ENCODE peak calls at places on chromosomes 16 and 17, in eight cellular contexts. One of them, this sample, is unnamed.

GRCh38 chr16:87978127-87978526 is 26.9 kb downstream of the BANP start:
- DNase-seq in upper lobe of right lung: no peak
- DNase-seq in thoracic aorta: no peak
- DNase-seq in iPS DF 6.9: no peak
- DNase-seq in tibial nerve: no peak
- DNase-seq in GM23248: no peak
- DNase-seq in prostate gland: no peak
- DNase-seq in effector memory CD4-positive, alpha-beta T cell: no peak
- DNase-seq in this sample: no peak

GRCh38 chr17:81734405-81735055 is 22.4 kb downstream of the SLC25A10 start:
- DNase-seq in upper lobe of right lung: peak
- DNase-seq in thoracic aorta: no peak
- DNase-seq in iPS DF 6.9: no peak
- DNase-seq in tibial nerve: no peak
- DNase-seq in GM23248: no peak
- DNase-seq in prostate gland: no peak
- DNase-seq in effector memory CD4-positive, alpha-beta T cell: no peak
- DNase-seq in this sample: no peak

GRCh38 chr16:28264656-28265055 is 27.7 kb upstream of the SBK1 start:
- DNase-seq in upper lobe of right lung: no peak
- DNase-seq in thoracic aorta: no peak
- DNase-seq in iPS DF 6.9: no peak
- DNase-seq in tibial nerve: no peak
- DNase-seq in GM23248: peak
- DNase-seq in prostate gland: no peak
- DNase-seq in effector memory CD4-positive, alpha-beta T cell: no peak
- DNase-seq in this sample: no peak

GRCh38 chr17:2690165-2691068 is 21.1 kb downstream of the CLUH start:
- DNase-seq in upper lobe of right lung: peak
- DNase-seq in thoracic aorta: no peak
- DNase-seq in iPS DF 6.9: no peak
- DNase-seq in tibial nerve: no peak
- DNase-seq in GM23248: no peak
- DNase-seq in prostate gland: no peak
- DNase-seq in effector memory CD4-positive, alpha-beta T cell: no peak
- DNase-seq in this sample: no peak

GRCh38 chr16:50889746-50890145 is 147.9 kb downstream of the CYLD start:
- DNase-seq in upper lobe of right lung: no peak
- DNase-seq in thoracic aorta: no peak
- DNase-seq in iPS DF 6.9: no peak
- DNase-seq in tibial nerve: no peak
- DNase-seq in GM23248: no peak
- DNase-seq in prostate gland: no peak
- DNase-seq in effector memory CD4-positive, alpha-beta T cell: no peak
- DNase-seq in this sample: no peak

GRCh38 chr16:48152226-48152625 is 3.6 kb downstream of the ABCC12 start:
- DNase-seq in upper lobe of right lung: no peak
- DNase-seq in thoracic aorta: no peak
- DNase-seq in iPS DF 6.9: no peak
- DNase-seq in tibial nerve: no peak
- DNase-seq in GM23248: no peak
- DNase-seq in prostate gland: no peak
- DNase-seq in effector memory CD4-positive, alpha-beta T cell: no peak
- DNase-seq in this sample: no peak

GRCh38 chr16:84806256-84806889 is 13.4 kb upstream of the CRISPLD2 start:
- DNase-seq in upper lobe of right lung: no peak
- DNase-seq in thoracic aorta: no peak
- DNase-seq in iPS DF 6.9: no peak
- DNase-seq in tibial nerve: no peak
- DNase-seq in GM23248: peak
- DNase-seq in prostate gland: no peak
- DNase-seq in effector memory CD4-positive, alpha-beta T cell: no peak
- DNase-seq in this sample: no peak

GRCh38 chr16:768428-768827 is 7.9 kb downstream of the MSLN start:
- DNase-seq in upper lobe of right lung: no peak
- DNase-seq in thoracic aorta: no peak
- DNase-seq in iPS DF 6.9: no peak
- DNase-seq in tibial nerve: no peak
- DNase-seq in GM23248: no peak
- DNase-seq in prostate gland: no peak
- DNase-seq in effector memory CD4-positive, alpha-beta T cell: no peak
- DNase-seq in this sample: no peak

GRCh38 chr16:8943001-8943763 is 20.5 kb downstream of the USP7 start:
- DNase-seq in upper lobe of right lung: no peak
- DNase-seq in thoracic aorta: no peak
- DNase-seq in iPS DF 6.9: no peak
- DNase-seq in tibial nerve: no peak
- DNase-seq in GM23248: no peak
- DNase-seq in prostate gland: no peak
- DNase-seq in effector memory CD4-positive, alpha-beta T cell: no peak
- DNase-seq in this sample: no peak

GRCh38 chr16:85342348-85342747 is 230.1 kb upstream of the CIBAR2 start:
- DNase-seq in upper lobe of right lung: no peak
- DNase-seq in thoracic aorta: no peak
- DNase-seq in iPS DF 6.9: no peak
- DNase-seq in tibial nerve: no peak
- DNase-seq in GM23248: no peak
- DNase-seq in prostate gland: no peak
- DNase-seq in effector memory CD4-positive, alpha-beta T cell: no peak
- DNase-seq in this sample: no peak

GRCh38 chr17:2905697-2906595 is 109.7 kb downstream of the RAP1GAP2 start:
- DNase-seq in upper lobe of right lung: no peak
- DNase-seq in thoracic aorta: no peak
- DNase-seq in iPS DF 6.9: no peak
- DNase-seq in tibial nerve: no peak
- DNase-seq in GM23248: no peak
- DNase-seq in prostate gland: no peak
- DNase-seq in effector memory CD4-positive, alpha-beta T cell: no peak
- DNase-seq in this sample: no peak

GRCh38 chr16:29963021-29963743 is 1.3 kb downstream of the TMEM219 start:
- DNase-seq in upper lobe of right lung: no peak
- DNase-seq in thoracic aorta: no peak
- DNase-seq in iPS DF 6.9: no peak
- DNase-seq in tibial nerve: no peak
- DNase-seq in GM23248: no peak
- DNase-seq in prostate gland: no peak
- DNase-seq in effector memory CD4-positive, alpha-beta T cell: no peak
- DNase-seq in this sample: no peak

GRCh38 chr17:51087072-51087757 is 33.5 kb downstream of the SPAG9 start:
- DNase-seq in upper lobe of right lung: no peak
- DNase-seq in thoracic aorta: no peak
- DNase-seq in iPS DF 6.9: no peak
- DNase-seq in tibial nerve: no peak
- DNase-seq in GM23248: peak
- DNase-seq in prostate gland: no peak
- DNase-seq in effector memory CD4-positive, alpha-beta T cell: no peak
- DNase-seq in this sample: no peak

GRCh38 chr17:51085150-51085805 is 35.4 kb downstream of the SPAG9 start:
- DNase-seq in upper lobe of right lung: no peak
- DNase-seq in thoracic aorta: no peak
- DNase-seq in iPS DF 6.9: no peak
- DNase-seq in tibial nerve: no peak
- DNase-seq in GM23248: peak
- DNase-seq in prostate gland: no peak
- DNase-seq in effector memory CD4-positive, alpha-beta T cell: no peak
- DNase-seq in this sample: no peak

GRCh38 chr17:51079049-51079448 is 41.6 kb downstream of the SPAG9 start:
- DNase-seq in upper lobe of right lung: no peak
- DNase-seq in thoracic aorta: no peak
- DNase-seq in iPS DF 6.9: no peak
- DNase-seq in tibial nerve: no peak
- DNase-seq in GM23248: peak
- DNase-seq in prostate gland: no peak
- DNase-seq in effector memory CD4-positive, alpha-beta T cell: no peak
- DNase-seq in this sample: no peak

GRCh38 chr17:51088287-51088686 is 32.4 kb downstream of the SPAG9 start:
- DNase-seq in upper lobe of right lung: no peak
- DNase-seq in thoracic aorta: no peak
- DNase-seq in iPS DF 6.9: no peak
- DNase-seq in tibial nerve: no peak
- DNase-seq in GM23248: no peak
- DNase-seq in prostate gland: no peak
- DNase-seq in effector memory CD4-positive, alpha-beta T cell: no peak
- DNase-seq in this sample: no peak

DNA sequence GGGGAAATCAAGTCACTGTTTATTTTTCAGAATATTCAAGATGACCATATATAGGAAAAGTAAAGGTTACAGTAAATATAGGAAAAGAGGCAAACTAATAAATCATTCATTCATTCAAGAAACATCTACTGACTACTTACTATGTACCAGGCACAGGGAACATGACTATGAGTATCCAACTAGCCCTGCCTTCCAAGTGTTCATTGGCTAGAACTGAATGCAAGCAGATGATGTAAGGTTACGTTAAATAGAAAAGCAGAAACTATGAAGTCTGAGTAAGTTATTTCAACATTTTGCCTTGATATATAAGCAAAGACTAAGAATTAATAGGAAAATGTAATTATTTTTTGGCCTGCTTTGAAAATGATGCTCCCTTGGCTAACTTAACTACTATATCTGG is 36.7 kb downstream of the SPAG9 start:
- DNase-seq in upper lobe of right lung: no peak
- DNase-seq in thoracic aorta: no peak
- DNase-seq in iPS DF 6.9: no peak
- DNase-seq in tibial nerve: no peak
- DNase-seq in GM23248: no peak
- DNase-seq in prostate gland: no peak
- DNase-seq in effector memory CD4-positive, alpha-beta T cell: no peak
- DNase-seq in this sample: no peak
- H3K27ac ChIP-seq in upper lobe of right lung: no peak
- H3K27ac ChIP-seq in thoracic aorta: no peak
- H3K27ac ChIP-seq in iPS DF 6.9: no peak
- H3K27ac ChIP-seq in tibial nerve: no peak
- H3K27ac ChIP-seq in GM23248: peak
- H3K27ac ChIP-seq in prostate gland: no peak
- H3K27ac ChIP-seq in effector memory CD4-positive, alpha-beta T cell: no peak
- H3K27ac ChIP-seq in this sample: no peak

GRCh38 chr16:16093625-16094332 is 129.5 kb downstream of the ABCC6 start:
- DNase-seq in upper lobe of right lung: no peak
- DNase-seq in thoracic aorta: no peak
- DNase-seq in iPS DF 6.9: no peak
- DNase-seq in tibial nerve: no peak
- DNase-seq in GM23248: no peak
- DNase-seq in prostate gland: no peak
- DNase-seq in effector memory CD4-positive, alpha-beta T cell: no peak
- DNase-seq in this sample: no peak

GRCh38 chr16:16096161-16096857 is 127.0 kb downstream of the ABCC6 start:
- DNase-seq in upper lobe of right lung: no peak
- DNase-seq in thoracic aorta: peak
- DNase-seq in iPS DF 6.9: no peak
- DNase-seq in tibial nerve: peak
- DNase-seq in GM23248: peak
- DNase-seq in prostate gland: peak
- DNase-seq in effector memory CD4-positive, alpha-beta T cell: no peak
- DNase-seq in this sample: no peak

GRCh38 chr16:16095646-16096045 is 127.6 kb downstream of the ABCC6 start:
- DNase-seq in upper lobe of right lung: no peak
- DNase-seq in thoracic aorta: no peak
- DNase-seq in iPS DF 6.9: no peak
- DNase-seq in tibial nerve: no peak
- DNase-seq in GM23248: peak
- DNase-seq in prostate gland: no peak
- DNase-seq in effector memory CD4-positive, alpha-beta T cell: no peak
- DNase-seq in this sample: no peak

GRCh38 chr16:16099320-16099719 is 124.0 kb downstream of the ABCC6 start:
- DNase-seq in upper lobe of right lung: no peak
- DNase-seq in thoracic aorta: no peak
- DNase-seq in iPS DF 6.9: no peak
- DNase-seq in tibial nerve: no peak
- DNase-seq in GM23248: no peak
- DNase-seq in prostate gland: peak
- DNase-seq in effector memory CD4-positive, alpha-beta T cell: no peak
- DNase-seq in this sample: no peak

GRCh38 chr16:16096858-16097213 is 126.5 kb downstream of the ABCC6 start:
- DNase-seq in upper lobe of right lung: no peak
- DNase-seq in thoracic aorta: no peak
- DNase-seq in iPS DF 6.9: no peak
- DNase-seq in tibial nerve: no peak
- DNase-seq in GM23248: no peak
- DNase-seq in prostate gland: no peak
- DNase-seq in effector memory CD4-positive, alpha-beta T cell: no peak
- DNase-seq in this sample: no peak
- H3K4me3 ChIP-seq in upper lobe of right lung: no peak
- H3K4me3 ChIP-seq in thoracic aorta: no peak
- H3K4me3 ChIP-seq in iPS DF 6.9: no peak
- H3K4me3 ChIP-seq in tibial nerve: no peak
- H3K4me3 ChIP-seq in GM23248: no peak
- H3K4me3 ChIP-seq in prostate gland: no peak
- H3K4me3 ChIP-seq in effector memory CD4-positive, alpha-beta T cell: no peak
- H3K4me3 ChIP-seq in this sample: no peak

DNA sequence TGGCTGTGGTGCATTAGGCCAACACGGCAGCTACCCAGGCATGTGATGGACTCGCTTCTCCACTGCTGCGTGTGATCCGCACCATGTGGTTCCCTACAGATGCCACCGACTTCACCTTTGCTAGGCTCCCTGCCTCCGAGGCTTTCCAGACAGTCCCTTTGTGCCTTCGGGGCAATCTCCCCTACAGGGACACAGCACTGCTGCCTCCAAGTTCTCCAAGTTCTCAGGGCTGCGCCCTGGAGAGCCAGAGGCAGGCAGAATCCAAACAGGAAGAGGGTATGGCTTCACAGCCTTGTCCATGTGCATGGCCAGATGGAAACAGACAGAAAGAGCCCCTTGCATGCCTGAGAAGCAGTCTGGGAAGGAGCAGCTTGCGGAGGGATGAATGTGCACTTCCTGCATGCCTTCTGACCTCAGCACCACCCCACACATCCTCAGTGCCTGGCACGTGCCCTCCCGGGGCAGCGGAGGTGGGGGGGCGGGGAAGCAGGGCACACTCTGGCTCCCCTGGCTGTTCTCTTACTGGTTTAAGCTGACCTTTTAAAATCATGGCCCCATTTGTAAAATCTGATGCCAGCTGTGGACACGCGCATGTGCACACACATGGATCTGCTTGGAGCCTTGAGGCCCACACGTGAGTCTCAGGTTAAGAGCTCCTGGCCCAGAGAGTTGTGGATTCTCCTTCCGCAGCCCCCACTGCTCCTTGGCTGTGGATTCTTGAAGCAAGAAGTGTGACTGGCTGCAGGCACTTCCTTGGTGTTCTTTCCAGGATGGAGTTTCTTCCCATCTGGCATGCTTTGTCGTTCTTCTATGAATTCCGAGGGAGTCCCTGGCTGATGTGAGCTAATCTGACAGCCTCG is 55.3 kb upstream of the MTSS2 start:
- DNase-seq in upper lobe of right lung: no peak
- DNase-seq in thoracic aorta: no peak
- DNase-seq in iPS DF 6.9: no peak
- DNase-seq in tibial nerve: no peak
- DNase-seq in GM23248: peak
- DNase-seq in prostate gland: no peak
- DNase-seq in effector memory CD4-positive, alpha-beta T cell: no peak
- DNase-seq in this sample: no peak
- H3K27ac ChIP-seq in upper lobe of right lung: peak
- H3K27ac ChIP-seq in thoracic aorta: peak
- H3K27ac ChIP-seq in iPS DF 6.9: no peak
- H3K27ac ChIP-seq in tibial nerve: no peak
- H3K27ac ChIP-seq in GM23248: peak
- H3K27ac ChIP-seq in prostate gland: no peak
- H3K27ac ChIP-seq in effector memory CD4-positive, alpha-beta T cell: no peak
- H3K27ac ChIP-seq in this sample: no peak

DNA sequence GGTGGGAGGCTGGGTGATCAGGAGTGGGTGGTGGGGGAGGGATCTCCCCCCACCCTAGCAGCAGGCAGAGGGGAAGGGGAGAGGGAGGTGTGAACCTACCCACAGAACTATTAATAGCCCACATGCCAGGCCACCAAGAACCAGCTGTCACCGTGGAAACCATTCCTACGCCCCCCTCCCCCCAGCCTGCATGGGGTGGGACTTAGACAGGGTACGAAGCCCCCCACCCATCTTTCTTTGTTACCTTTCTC is 7.8 kb downstream of the THRA start:
- DNase-seq in upper lobe of right lung: no peak
- DNase-seq in thoracic aorta: no peak
- DNase-seq in iPS DF 6.9: no peak
- DNase-seq in tibial nerve: no peak
- DNase-seq in GM23248: no peak
- DNase-seq in prostate gland: no peak
- DNase-seq in effector memory CD4-positive, alpha-beta T cell: no peak
- DNase-seq in this sample: no peak
- H3K4me3 ChIP-seq in upper lobe of right lung: no peak
- H3K4me3 ChIP-seq in thoracic aorta: peak
- H3K4me3 ChIP-seq in iPS DF 6.9: no peak
- H3K4me3 ChIP-seq in tibial nerve: peak
- H3K4me3 ChIP-seq in GM23248: no peak
- H3K4me3 ChIP-seq in prostate gland: no peak
- H3K4me3 ChIP-seq in effector memory CD4-positive, alpha-beta T cell: no peak
- H3K4me3 ChIP-seq in this sample: peak